ENCODE peak calls at places on chromosomes 3 and 15, in six cellular contexts. V, U, A, C, Y and B are unnamed samples.
A peak's percentile ranks its signal among the peaks of the same experiment; 100 is the strongest.

GRCh38 chr3:159629329-159630084 is 359.1 kb upstream of the IL12A start:
- DNase-seq in Y (no peak), A (no peak), V (no peak), C (no peak), U (no peak), B (no peak)

GRCh38 chr3:65787340-65787739 is 251.4 kb downstream of the MAGI1 start:
- DNase-seq in C (no peak), V (no peak), U (peak; percentile 21), Y (no peak), A (no peak), B (no peak)

GRCh38 chr3:8485943-8486342 is 15.7 kb upstream of the LMCD1 start:
- DNase-seq in C (no peak), Y (no peak), V (no peak), U (no peak), A (no peak), B (no peak)

GRCh38 chr3:14716593-14716992 is 41.7 kb downstream of the C3orf20 start:
- DNase-seq in A (no peak), C (no peak), Y (no peak), V (no peak), U (no peak), B (no peak)

GRCh38 chr3:14915636-14916222 is 31.7 kb upstream of the NR2C2 start:
- DNase-seq in A (no peak), U (no peak), Y (no peak), C (no peak), V (peak; percentile 20), B (no peak)

GRCh38 chr3:14925729-14926591 is 21.4 kb upstream of the NR2C2 start:
- DNase-seq in A (no peak), Y (peak; percentile 82), V (peak; percentile 72), C (peak; percentile 62), U (peak; percentile 60), B (peak; percentile 73)

GRCh38 chr3:5497497-5497896 is 310.0 kb downstream of the EDEM1 start:
- DNase-seq in Y (no peak), A (no peak), U (no peak), C (no peak), V (no peak), B (no peak)

GRCh38 chr3:12940854-12941253 is 99.5 kb upstream of the RPL32 start:
- DNase-seq in V (no peak), A (no peak), C (no peak), Y (no peak), U (no peak), B (no peak)

GRCh38 chr3:111215481-111215880 is 143.9 kb downstream of the NECTIN3 start:
- DNase-seq in C (no peak), V (no peak), Y (no peak), A (no peak), U (no peak), B (no peak)

GRCh38 chr3:99925584-99925983 is 107.9 kb downstream of the CMSS1 start:
- DNase-seq in C (no peak), V (peak; percentile 30), U (peak; percentile 71), A (no peak), Y (no peak), B (no peak)

GRCh38 chr15:64667736-64668161 is 107.6 kb downstream of the RBPMS2 start:
- DNase-seq in U (no peak), A (no peak), C (no peak), Y (no peak), V (no peak), B (no peak)

GRCh38 chr15:85727068-85727467 is 67.7 kb downstream of the KLHL25 start:
- DNase-seq in A (no peak), U (no peak), V (no peak), C (no peak), Y (no peak), B (no peak)

GRCh38 chr3:64829331-64829730 is 141.5 kb upstream of the ADAMTS9 start:
- DNase-seq in A (no peak), Y (no peak), V (no peak), U (no peak), C (no peak), B (no peak)

GRCh38 chr3:123140591-123140990 is 61.2 kb upstream of the SEC22A start:
- DNase-seq in A (no peak), Y (no peak), V (no peak), C (no peak), U (no peak), B (no peak)

GRCh38 chr15:43143203-43143941 is 10.0 kb downstream of the TMEM62 start:
- DNase-seq in C (no peak), Y (no peak), A (no peak), V (no peak), U (no peak), B (no peak)

GRCh38 chr15:29331669-29332068 is 62.0 kb upstream of the NSMCE3 start:
- DNase-seq in Y (no peak), A (no peak), U (no peak), V (no peak), C (no peak), B (no peak)

GRCh38 chr3:14561051-14561634 is 21.0 kb upstream of the GRIP2 start:
- DNase-seq in Y (no peak), U (no peak), A (no peak), C (no peak), V (no peak), B (no peak)

GRCh38 chr15:26873846-26874245 is 7.0 kb downstream of the GABRA5 start:
- DNase-seq in A (no peak), Y (no peak), U (no peak), C (no peak), V (no peak), B (no peak)

GRCh38 chr3:81713018-81713417 is 48.4 kb downstream of the GBE1 start:
- DNase-seq in V (no peak), A (no peak), Y (peak; percentile 68), C (no peak), U (peak; percentile 24), B (no peak)

GRCh38 chr3:158109804-158110657 is at the start of gene RSRC1:
- DNase-seq in C (peak; percentile 81), Y (peak; percentile 93), A (peak; percentile 55), U (peak; percentile 89), V (peak; percentile 93), B (peak; percentile 90)

GRCh38 chr15:76844096-76844495 is 61.0 kb downstream of the SCAPER start:
- DNase-seq in U (no peak), V (no peak), Y (no peak), C (no peak), A (no peak), B (no peak)

GRCh38 chr3:151403246-151403645 is 18.7 kb upstream of the P2RY12 start:
- DNase-seq in A (no peak), U (no peak), C (no peak), V (no peak), Y (no peak), B (no peak)

GRCh38 chr3:53161345-53161819 is 373 bp downstream of the PRKCD start:
- DNase-seq in C (no peak), A (no peak), V (no peak), Y (peak; percentile 23), U (peak; percentile 14), B (peak; percentile 54)

GRCh38 chr3:169218314-169218983 is 445.1 kb downstream of the MECOM start:
- DNase-seq in V (peak; percentile 24), U (peak; percentile 98), Y (peak; percentile 25), A (no peak), C (peak; percentile 28), B (peak; percentile 8)

GRCh38 chr3:131174752-131175151 is 148.1 kb downstream of the NEK11 start:
- DNase-seq in V (no peak), A (peak; percentile 27), U (no peak), C (no peak), Y (no peak), B (peak; percentile 77)

GRCh38 chr15:97692317-97693015 is 268.0 kb upstream of the ARRDC4 start:
- DNase-seq in C (no peak), U (no peak), V (no peak), Y (no peak), A (no peak), B (peak; percentile 69)

GRCh38 chr15:29825205-29825604 is 2.9 kb upstream of the TJP1 start:
- DNase-seq in V (no peak), A (peak; percentile 17), U (peak; percentile 53), C (no peak), Y (no peak), B (peak; percentile 40)

GRCh38 chr15:68232937-68233336 is 3.4 kb upstream of the CLN6 start:
- DNase-seq in Y (no peak), A (no peak), C (no peak), V (no peak), U (no peak), B (peak; percentile 87)

GRCh38 chr3:14616606-14617507 is 34.7 kb upstream of the CCDC174 start:
- DNase-seq in U (no peak), C (no peak), Y (no peak), V (no peak), A (no peak), B (peak; percentile 78)

GRCh38 chr3:11346416-11346815 is 74.2 kb downstream of the ATG7 start:
- DNase-seq in A (no peak), C (no peak), V (no peak), U (no peak), Y (no peak), B (no peak)
- TF ChIP-seq MYC in A (no peak), C (no peak), V (no peak), U (no peak), Y (no peak), B (no peak)

GRCh38 chr3:172047567-172048115 is 8.3 kb downstream of the FNDC3B start:
- DNase-seq in A (no peak), V (no peak), C (no peak), Y (no peak), U (no peak), B (no peak)
- TF ChIP-seq CTCF in A (no peak), V (no peak), C (no peak), Y (no peak), U (no peak), B (no peak)

GRCh38 chr15:23538657-23539056 is 26.8 kb upstream of the MKRN3 start:
- DNase-seq in A (no peak), Y (no peak), C (no peak), U (no peak), V (no peak), B (no peak)
- TF ChIP-seq MAX in A (no peak), Y (no peak), C (no peak), U (no peak), V (no peak), B (no peak)

GRCh38 chr3:34534013-34534412 is 735.6 kb downstream of the PDCD6IP start:
- DNase-seq in A (no peak), U (no peak), C (no peak), V (no peak), Y (no peak), B (no peak)

DNA sequence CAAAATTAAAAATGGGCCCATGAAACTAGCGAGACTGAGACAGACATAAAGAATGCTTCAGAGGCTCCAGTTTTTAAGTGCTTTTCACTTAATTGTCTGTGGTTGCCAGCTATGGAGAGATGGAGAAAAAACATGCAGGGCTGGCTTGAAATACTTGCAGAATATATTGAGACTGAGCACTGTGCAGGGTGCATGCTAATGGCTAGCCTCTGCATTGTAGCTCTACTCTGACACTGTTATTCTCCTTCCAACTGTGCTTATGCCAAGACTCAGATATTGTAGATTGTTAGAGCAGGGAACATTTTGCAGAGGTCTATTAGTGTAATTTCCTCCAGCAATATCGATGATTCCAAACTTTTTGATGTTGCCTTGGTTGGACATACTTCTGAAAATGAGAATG is 735.0 kb downstream of the PDCD6IP start:
- DNase-seq in A (no peak), C (no peak), Y (no peak), V (no peak), U (no peak), B (no peak)
- TF ChIP-seq MYC in A (no peak), C (no peak), Y (no peak), V (no peak), U (no peak), B (no peak)